ENCODE peak calls at places on chromosomes 4 and X, in five cellular contexts. Y, L, H, G and I are unnamed samples.

GRCh38 chr4:15873117-15873516 is 65.4 kb downstream of the FGFBP1 start:
- DNase-seq in L (no peak), H (no peak), G (no peak), Y (no peak), I (no peak)

GRCh38 chrX:41730101-41730500 is 6.1 kb downstream of the GPR82 start:
- DNase-seq in H (no peak), L (no peak), G (no peak), Y (no peak), I (no peak)

GRCh38 chr4:150342945-150343344 is 239.0 kb upstream of the MAB21L2 start:
- DNase-seq in Y (no peak), H (no peak), L (no peak), G (no peak), I (no peak)

GRCh38 chr4:1773754-1774153 is 19.3 kb upstream of the FGFR3 start:
- DNase-seq in L (no peak), Y (no peak), H (no peak), G (no peak), I (no peak)

GRCh38 chr4:181528570-181529184 is 714.5 kb upstream of the TENM3 start:
- DNase-seq in G (peak; percentile 8), H (peak; percentile 56), Y (peak; percentile 59), L (peak; percentile 54), I (peak; percentile 68)

GRCh38 chr4:8847331-8847730 is 24.3 kb downstream of the HMX1 start:
- DNase-seq in G (no peak), L (no peak), Y (no peak), H (no peak), I (no peak)

GRCh38 chr4:53917719-53918118 is 146.7 kb downstream of the CHIC2 start:
- DNase-seq in G (no peak), H (no peak), L (no peak), Y (no peak), I (no peak)

GRCh38 chr4:173478136-173478860 is 51.7 kb downstream of the HAND2 start:
- DNase-seq in L (no peak), H (no peak), G (no peak), Y (no peak), I (no peak)

GRCh38 chr4:165967486-165967885 is 94.4 kb downstream of the TLL1 start:
- DNase-seq in G (no peak), H (no peak), L (no peak), Y (no peak), I (no peak)

GRCh38 chr4:139184129-139184528 is 7.1 kb upstream of the ELF2 start:
- DNase-seq in Y (no peak), H (no peak), G (no peak), L (no peak), I (no peak)

GRCh38 chr4:139191373-139191772 is 14.4 kb upstream of the ELF2 start:
- DNase-seq in H (no peak), L (no peak), Y (no peak), G (no peak), I (no peak)

GRCh38 chr4:139189417-139189749 is 12.4 kb upstream of the ELF2 start:
- DNase-seq in G (no peak), Y (peak; percentile 54), H (no peak), L (no peak), I (no peak)

GRCh38 chr4:139188648-139189416 is 11.8 kb upstream of the ELF2 start:
- DNase-seq in Y (peak; percentile 85), H (no peak), L (no peak), G (no peak), I (no peak)
- TF ChIP-seq SRF in Y (no peak), H (no peak), L (no peak), G (no peak), I (no peak)

GRCh38 chr4:52869656-52870055 is 7.5 kb downstream of the RASL11B start:
- DNase-seq in Y (no peak), H (no peak), G (no peak), L (no peak), I (no peak)

GRCh38 chr4:52866734-52867133 is 4.6 kb downstream of the RASL11B start:
- DNase-seq in L (no peak), G (no peak), H (no peak), Y (no peak), I (no peak)

GRCh38 chr4:52870225-52870624 is 8.1 kb downstream of the RASL11B start:
- DNase-seq in G (no peak), L (no peak), H (no peak), Y (peak; percentile 11), I (no peak)

GRCh38 chr4:52869196-52869595 is 7.1 kb downstream of the RASL11B start:
- DNase-seq in H (no peak), L (no peak), Y (no peak), G (no peak), I (no peak)

DNA sequence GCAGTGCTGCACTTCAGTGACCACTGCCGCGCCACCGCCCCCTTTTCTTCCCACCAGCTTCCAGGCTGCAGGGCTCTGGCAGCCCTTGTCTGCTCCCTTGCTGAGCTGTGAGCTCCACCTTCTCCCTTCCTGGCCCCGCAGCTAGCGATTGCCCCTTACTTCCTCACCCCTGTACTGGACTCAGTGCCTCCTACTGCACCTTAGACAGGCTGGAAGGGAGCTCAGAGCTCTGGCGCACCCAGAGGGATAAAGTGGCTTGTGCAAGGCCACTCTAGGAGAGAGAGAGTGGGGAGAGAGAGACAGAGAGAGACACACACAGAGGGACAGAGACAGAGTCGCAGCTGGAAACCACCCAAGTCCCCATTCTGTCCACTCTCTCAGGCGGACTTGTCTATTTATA is 6.0 kb downstream of the RASL11B start:
- DNase-seq in G (no peak), L (no peak), Y (peak; percentile 12), H (no peak), I (no peak)
- TF ChIP-seq SRF in G (no peak), L (no peak), Y (no peak), H (no peak), I (no peak)

GRCh38 chr4:129362685-129363274 is 266.8 kb downstream of the C4orf33 start:
- DNase-seq in L (peak; percentile 57), H (peak; percentile 50), Y (peak; percentile 73), G (peak; percentile 13), I (peak; percentile 54)
- TF ChIP-seq SRF in L (no peak), H (no peak), Y (no peak), G (no peak), I (no peak)

GRCh38 chr4:5942947-5943346 is 50.1 kb upstream of the CRMP1 start:
- DNase-seq in H (no peak), G (no peak), Y (no peak), L (no peak), I (no peak)

GRCh38 chr4:5943561-5943960 is 50.7 kb upstream of the CRMP1 start:
- DNase-seq in Y (no peak), L (no peak), G (no peak), H (no peak), I (no peak)

GRCh38 chr4:5941601-5942000 is 48.7 kb upstream of the CRMP1 start:
- DNase-seq in H (no peak), L (no peak), Y (no peak), G (no peak), I (no peak)

GRCh38 chr4:5945171-5945570 is 52.3 kb upstream of the CRMP1 start:
- DNase-seq in G (no peak), L (no peak), Y (no peak), H (no peak), I (no peak)

DNA sequence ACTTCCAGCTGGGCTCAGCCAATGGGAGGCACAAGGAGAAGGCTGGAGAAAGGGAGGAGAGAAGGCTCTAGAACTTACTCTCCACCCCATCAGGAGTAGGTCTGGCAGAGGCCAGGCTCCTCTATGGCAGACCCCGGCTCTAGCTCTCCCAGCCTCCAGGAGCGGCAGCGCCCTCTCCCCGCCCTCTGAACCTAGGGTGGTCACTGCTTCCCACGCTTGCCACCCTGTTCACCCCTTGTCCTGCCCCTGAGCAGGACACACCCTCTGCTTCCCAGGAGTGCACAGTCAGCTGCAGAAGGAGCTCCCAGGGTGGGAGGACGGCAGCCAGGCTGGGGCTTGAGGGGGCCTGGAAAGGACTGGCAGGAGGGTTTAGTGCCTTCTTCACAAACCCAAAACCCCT is 53.0 kb upstream of the CRMP1 start:
- DNase-seq in L (no peak), H (no peak), G (no peak), Y (no peak), I (no peak)
- TF ChIP-seq SRF in L (no peak), H (no peak), G (no peak), Y (no peak), I (no peak)